ENCODE peak calls at places on chromosomes 3 and 15, in nine cellular contexts. N, K, R, B, J, W, M, E and S are unnamed samples.

GRCh38 chr3:8464668-8465067 is 37.0 kb upstream of the LMCD1 start:
- DNase-seq in N (no peak), K (no peak), R (no peak), B (no peak), J (no peak), W (no peak), M (no peak), E (no peak), S (no peak)

GRCh38 chr15:50145451-50145872 is 26.4 kb upstream of the ATP8B4 start:
- DNase-seq in N (no peak), K (peak), R (peak), B (no peak), J (peak), W (no peak), M (no peak), E (no peak), S (no peak)

GRCh38 chr3:184968115-184968514 is 156.1 kb downstream of the VPS8 start:
- DNase-seq in N (no peak), K (no peak), R (no peak), B (no peak), J (peak), W (no peak), M (no peak), E (no peak), S (no peak)

GRCh38 chr3:121243208-121243607 is 302.6 kb downstream of the POLQ start:
- DNase-seq in N (no peak), K (no peak), R (no peak), B (no peak), J (no peak), W (no peak), M (no peak), E (no peak), S (no peak)

GRCh38 chr15:42694398-42694797 is 42.5 kb downstream of the CDAN1 start:
- DNase-seq in N (no peak), K (no peak), R (no peak), B (no peak), J (no peak), W (no peak), M (peak), E (no peak), S (no peak)

GRCh38 chr15:67601008-67601620 is 58.6 kb downstream of the MAP2K5 start:
- DNase-seq in N (no peak), K (no peak), R (no peak), B (no peak), J (peak), W (no peak), M (no peak), E (no peak), S (no peak)

GRCh38 chr3:184565421-184566211 is 4.0 kb downstream of the EPHB3 start:
- DNase-seq in N (no peak), K (no peak), R (no peak), B (no peak), J (peak), W (peak), M (peak), E (no peak), S (no peak)

GRCh38 chr3:176906046-176906905 is 291.0 kb downstream of the TBL1XR1 start:
- DNase-seq in N (no peak), K (no peak), R (no peak), B (no peak), J (peak), W (no peak), M (no peak), E (no peak), S (peak)

GRCh38 chr15:29870495-29871151 is 48.4 kb upstream of the TJP1 start:
- DNase-seq in N (no peak), K (no peak), R (no peak), B (no peak), J (no peak), W (peak), M (no peak), E (no peak), S (peak)

GRCh38 chr3:76107935-76108570 is 322.7 kb upstream of the ZNF717 start:
- DNase-seq in N (peak), K (peak), R (peak), B (no peak), J (peak), W (no peak), M (no peak), E (no peak), S (peak)

GRCh38 chr3:123841476-123842238 is 42.5 kb downstream of the MYLK start:
- DNase-seq in N (no peak), K (no peak), R (no peak), B (no peak), J (peak), W (no peak), M (no peak), E (no peak), S (no peak)

GRCh38 chr3:195384952-195385351 is 57.9 kb downstream of the ACAP2 start:
- DNase-seq in N (no peak), K (no peak), R (no peak), B (no peak), J (no peak), W (no peak), M (no peak), E (no peak), S (no peak)

GRCh38 chr15:51170882-51171577 is 76.3 kb upstream of the TNFAIP8L3 start:
- DNase-seq in N (no peak), K (no peak), R (no peak), B (no peak), J (no peak), W (no peak), M (no peak), E (no peak), S (no peak)

GRCh38 chr3:1609416-1609815 is 489.2 kb upstream of the CNTN4 start:
- DNase-seq in N (no peak), K (no peak), R (peak), B (no peak), J (no peak), W (no peak), M (no peak), E (no peak), S (no peak)

GRCh38 chr3:124760601-124761000 is 30.3 kb downstream of the UMPS start:
- DNase-seq in N (no peak), K (no peak), R (no peak), B (no peak), J (peak), W (no peak), M (no peak), E (no peak), S (no peak)

GRCh38 chr3:112699436-112699978 is 58.6 kb upstream of the CCDC80 start:
- DNase-seq in N (no peak), K (no peak), R (no peak), B (no peak), J (peak), W (no peak), M (no peak), E (no peak), S (no peak)

GRCh38 chr3:13339833-13340232 is 80.3 kb downstream of the NUP210 start:
- DNase-seq in N (no peak), K (no peak), R (no peak), B (no peak), J (no peak), W (no peak), M (no peak), E (no peak), S (no peak)

GRCh38 chr3:156317457-156317856 is 197.1 kb downstream of the KCNAB1 start:
- DNase-seq in N (no peak), K (peak), R (no peak), B (no peak), J (peak), W (no peak), M (no peak), E (no peak), S (no peak)

GRCh38 chr3:139307601-139308146 is 36.1 kb upstream of the MRPS22 start:
- DNase-seq in N (no peak), K (no peak), R (no peak), B (no peak), J (no peak), W (no peak), M (no peak), E (no peak), S (no peak)

GRCh38 chr15:41927516-41927915 is 33.7 kb upstream of the SPTBN5 start:
- DNase-seq in N (no peak), K (no peak), R (no peak), B (no peak), J (no peak), W (no peak), M (peak), E (no peak), S (no peak)

GRCh38 chr3:98680723-98681122 is 82.4 kb upstream of the ST3GAL6 start:
- DNase-seq in N (no peak), K (no peak), R (no peak), B (no peak), J (peak), W (no peak), M (no peak), E (no peak), S (no peak)

GRCh38 chr15:70461017-70461416 is 302.3 kb downstream of the UACA start:
- DNase-seq in N (no peak), K (no peak), R (no peak), B (no peak), J (no peak), W (no peak), M (no peak), E (no peak), S (no peak)

GRCh38 chr15:87267798-87268197 is 988.7 kb downstream of the NTRK3 start:
- DNase-seq in N (no peak), K (no peak), R (no peak), B (no peak), J (peak), W (no peak), M (no peak), E (no peak), S (no peak)

GRCh38 chr3:35201221-35201620 is 438.1 kb upstream of the ARPP21 start:
- DNase-seq in N (no peak), K (no peak), R (no peak), B (no peak), J (no peak), W (no peak), M (no peak), E (no peak), S (no peak)

GRCh38 chr3:21062724-21063436 is 688.1 kb downstream of the ZNF385D start:
- DNase-seq in N (no peak), K (no peak), R (no peak), B (no peak), J (no peak), W (no peak), M (no peak), E (no peak), S (no peak)

GRCh38 chr15:96583671-96584070 is 253.2 kb downstream of the NR2F2 start:
- DNase-seq in N (no peak), K (no peak), R (no peak), B (no peak), J (no peak), W (no peak), M (no peak), E (no peak), S (no peak)
- TF ChIP-seq CTCF in N (no peak), K (no peak), R (no peak), B (no peak), J (no peak), W (no peak), M (no peak), E (no peak), S (no peak)

GRCh38 chr3:37262816-37263393 is 88.5 kb upstream of the LRRFIP2 start:
- DNase-seq in N (no peak), K (no peak), R (no peak), B (no peak), J (peak), W (no peak), M (no peak), E (no peak), S (no peak)
- H3K27ac ChIP-seq in N (no peak), K (no peak), R (no peak), B (peak), J (no peak), W (no peak), M (no peak), E (no peak), S (no peak)

GRCh38 chr3:71640549-71640948 is 57.0 kb upstream of the FOXP1 start:
- DNase-seq in N (no peak), K (no peak), R (no peak), B (no peak), J (no peak), W (no peak), M (no peak), E (no peak), S (no peak)

GRCh38 chr3:71641669-71642068 is 58.1 kb upstream of the FOXP1 start:
- DNase-seq in N (no peak), K (peak), R (no peak), B (no peak), J (no peak), W (no peak), M (no peak), E (no peak), S (no peak)

GRCh38 chr3:71636482-71636881 is 53.0 kb upstream of the FOXP1 start:
- DNase-seq in N (no peak), K (no peak), R (no peak), B (no peak), J (no peak), W (no peak), M (no peak), E (no peak), S (no peak)
- TF ChIP-seq CTCF in N (no peak), K (no peak), R (no peak), B (no peak), J (no peak), W (no peak), M (no peak), E (no peak), S (no peak)

DNA sequence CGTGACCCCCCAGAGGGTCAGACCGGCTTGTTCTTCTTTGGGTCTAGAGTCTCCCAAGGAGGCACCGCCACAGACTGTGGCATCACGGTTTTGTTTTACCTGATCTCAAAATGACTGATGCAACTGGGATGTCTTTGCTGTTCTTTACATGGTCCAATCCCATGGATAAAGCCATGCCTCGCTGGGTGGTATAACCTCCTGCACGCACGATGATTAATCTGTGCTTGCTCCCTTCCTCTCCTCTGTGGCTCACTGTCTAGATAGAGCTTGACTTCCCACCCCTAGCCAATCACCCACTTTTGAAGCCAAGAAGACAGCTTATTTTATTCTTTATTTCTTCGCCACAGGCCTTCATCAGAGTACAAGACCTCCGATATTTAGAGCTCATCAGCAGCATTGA is 36.6 kb upstream of the RHO start:
- DNase-seq in N (no peak), K (no peak), R (no peak), B (no peak), J (no peak), W (no peak), M (no peak), E (no peak), S (no peak)
- H3K27ac ChIP-seq in N (no peak), K (no peak), R (no peak), B (no peak), J (no peak), W (no peak), M (no peak), E (no peak), S (no peak)

GRCh38 chr3:196843435-196844110 is 24.1 kb upstream of the SENP5 start:
- DNase-seq in N (no peak), K (no peak), R (no peak), B (no peak), J (no peak), W (no peak), M (no peak), E (no peak), S (no peak)

GRCh38 chr3:196835081-196835480 is 32.6 kb upstream of the SENP5 start:
- DNase-seq in N (no peak), K (no peak), R (no peak), B (no peak), J (no peak), W (no peak), M (no peak), E (no peak), S (no peak)

GRCh38 chr3:196842567-196843434 is 24.9 kb upstream of the SENP5 start:
- DNase-seq in N (no peak), K (peak), R (no peak), B (no peak), J (peak), W (no peak), M (no peak), E (no peak), S (no peak)

GRCh38 chr3:196837819-196838420 is 29.8 kb upstream of the SENP5 start:
- DNase-seq in N (peak), K (peak), R (peak), B (peak), J (peak), W (peak), M (peak), E (peak), S (peak)
- TF ChIP-seq CTCF in N (peak), K (peak), R (peak), B (peak), J (peak), W (peak), M (peak), E (peak), S (peak)

DNA sequence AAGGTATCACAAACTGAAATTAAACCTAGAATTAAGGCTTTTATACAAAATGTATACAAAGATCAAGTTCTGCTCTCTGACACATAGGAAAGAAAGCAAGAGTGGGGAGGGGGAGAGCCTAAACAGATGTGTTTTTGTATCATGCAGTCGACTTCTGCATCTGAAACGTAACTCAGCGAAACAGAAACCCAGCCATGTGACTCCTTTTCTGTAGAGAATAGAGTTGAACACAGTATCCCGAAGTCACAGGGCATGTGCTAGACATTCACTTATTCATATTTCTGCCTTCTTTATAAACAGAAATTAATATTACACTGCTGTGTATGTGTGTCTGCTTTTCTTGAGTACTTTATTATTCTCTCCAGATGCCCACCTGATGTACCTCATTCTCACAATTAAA is 121.0 kb downstream of the PDZRN3 start:
- DNase-seq in N (no peak), K (no peak), R (peak), B (no peak), J (peak), W (no peak), M (no peak), E (no peak), S (no peak)
- H3K27ac ChIP-seq in N (no peak), K (no peak), R (peak), B (peak), J (peak), W (no peak), M (no peak), E (no peak), S (peak)

GRCh38 chr15:89399390-89400120 is 64.9 kb upstream of the POLG start:
- DNase-seq in N (peak), K (peak), R (peak), B (no peak), J (peak), W (peak), M (no peak), E (peak), S (no peak)
- TF ChIP-seq CTCF in N (peak), K (peak), R (peak), B (peak), J (peak), W (no peak), M (peak), E (no peak), S (no peak)